ENCODE peak calls at places on chromosomes 11 and 22, in six cellular contexts. M is gastrocnemius medialis; C is stimulated activated CD4-positive, alpha-beta T cell treated with anti-CD3 and anti-CD28 coated beads, Interleukin-12 subunit alpha, Interleukin-12 subunit beta, amount 100 ng/mL, for 24 hours; V is coronary artery; H is erythroblast; J is stimulated activated CD8-positive, alpha-beta memory T cell treated with anti-CD3 and anti-CD28 coated beads, Interleukin-7, amount 100 ng/mL, for 4 hours. X is an unnamed sample.

GRCh38 chr11:2210366-2211112 is 38.9 kb upstream of the TH start:
- DNase-seq in M (no peak), C (no peak), V (peak), H (no peak), J (no peak), X (peak)

GRCh38 chr11:101862410-101863233 is 52.2 kb upstream of the CEP126 start:
- DNase-seq in M (no peak), C (no peak), V (no peak), H (no peak), J (no peak), X (no peak)

GRCh38 chr11:116702772-116703360 is 69.9 kb downstream of the BUD13 start:
- DNase-seq in M (no peak), C (no peak), V (no peak), H (no peak), J (no peak), X (no peak)

GRCh38 chr11:127056338-127056971 is 55.9 kb upstream of the KIRREL3 start:
- DNase-seq in M (no peak), C (no peak), V (no peak), H (no peak), J (no peak), X (no peak)

GRCh38 chr11:8593935-8594909 is at the start of gene STK33:
- DNase-seq in M (peak), C (peak), V (no peak), H (peak), J (no peak), X (no peak)

GRCh38 chr11:119751281-119752060 is 22.5 kb upstream of the NECTIN1 start:
- DNase-seq in M (no peak), C (no peak), V (no peak), H (peak), J (no peak), X (no peak)

GRCh38 chr22:36991220-36991619 is 28.0 kb downstream of the TST start:
- DNase-seq in M (no peak), C (no peak), V (no peak), H (peak), J (no peak), X (no peak)

GRCh38 chr22:29244785-29245625 is 22.8 kb downstream of the RHBDD3 start:
- DNase-seq in M (no peak), C (no peak), V (no peak), H (no peak), J (no peak), X (no peak)

GRCh38 chr11:74449369-74449931 is 17.9 kb downstream of the KCNE3 start:
- DNase-seq in M (peak), C (no peak), V (no peak), H (peak), J (peak), X (peak)

X was measured in lower leg skin.